ENCODE peak calls at places on chromosomes 3 and 15, in nine cellular contexts. K is OCI-LY7; Q is activated T-cell treated with anti-CD3 and anti-CD28 coated beads for 1 hour; E is heart left ventricle; C is epithelial cell of esophagus; T is CD8-positive, alpha-beta memory T cell; B is transverse colon; U is NCI-H510A treated with DMSO at 0.1 percent for 48 hours; S is stimulated activated CD4-positive, alpha-beta T cell treated with anti-CD3 and anti-CD28 coated beads, Interleukin-1b, Interleukin-23, amount 100 ng/mL, for 24 hours. G is an unnamed sample.

GRCh38 chr15:84961707-84962106 is 19.9 kb upstream of the PDE8A start:
- DNase-seq in K (no peak), Q (no peak), E (no peak), C (peak), T (no peak), B (no peak), U (no peak), S (no peak), G (no peak)

GRCh38 chr15:95501865-95502264 is 828.6 kb upstream of the NR2F2 start:
- DNase-seq in K (no peak), Q (no peak), E (no peak), C (peak), T (no peak), B (no peak), U (no peak), S (no peak), G (no peak)

GRCh38 chr3:20405731-20406130 is 219.7 kb upstream of the SGO1 start:
- DNase-seq in K (no peak), Q (no peak), E (no peak), C (peak), T (no peak), B (no peak), U (no peak), S (no peak), G (no peak)

GRCh38 chr3:178382388-178383061 is 153.7 kb upstream of the KCNMB2 start:
- DNase-seq in K (no peak), Q (no peak), E (no peak), C (no peak), T (no peak), B (no peak), U (no peak), S (no peak), G (no peak)

GRCh38 chr15:64503197-64503596 is 42.8 kb downstream of the ZNF609 start:
- DNase-seq in K (peak), Q (no peak), E (no peak), C (no peak), T (no peak), B (no peak), U (peak), S (no peak), G (no peak)

GRCh38 chr3:159844801-159845261 is 143.8 kb upstream of the IL12A start:
- DNase-seq in K (no peak), Q (no peak), E (no peak), C (no peak), T (no peak), B (no peak), U (no peak), S (no peak), G (no peak)

GRCh38 chr3:58078610-58079009 is 70.4 kb downstream of the FLNB start:
- DNase-seq in K (no peak), Q (no peak), E (no peak), C (no peak), T (no peak), B (no peak), U (no peak), S (no peak), G (no peak)

GRCh38 chr3:56125358-56126005 is 342.8 kb downstream of the ERC2 start:
- DNase-seq in K (no peak), Q (no peak), E (no peak), C (peak), T (no peak), B (no peak), U (no peak), S (no peak), G (no peak)

GRCh38 chr15:45631831-45632230 is 3.0 kb upstream of the SQOR start:
- DNase-seq in K (no peak), Q (no peak), E (no peak), C (peak), T (no peak), B (no peak), U (no peak), S (no peak), G (no peak)

GRCh38 chr3:93981649-93982048 is 1.7 kb downstream of the ARL13B start:
- DNase-seq in K (no peak), Q (no peak), E (no peak), C (no peak), T (no peak), B (no peak), U (no peak), S (no peak), G (no peak)

GRCh38 chr3:49025005-49025792 is 3.3 kb downstream of the NDUFAF3 start:
- DNase-seq in K (no peak), Q (no peak), E (no peak), C (no peak), T (no peak), B (no peak), U (no peak), S (no peak), G (no peak)

GRCh38 chr3:173745952-173746682 is 348.6 kb downstream of the NLGN1 start:
- DNase-seq in K (no peak), Q (no peak), E (no peak), C (peak), T (no peak), B (no peak), U (no peak), S (no peak), G (no peak)

GRCh38 chr3:53721187-53721946 is 124.9 kb downstream of the CHDH start:
- DNase-seq in K (no peak), Q (no peak), E (no peak), C (no peak), T (no peak), B (no peak), U (no peak), S (no peak), G (no peak)

GRCh38 chr3:54071596-54071995 is 50.8 kb upstream of the CACNA2D3 start:
- DNase-seq in K (no peak), Q (no peak), E (no peak), C (no peak), T (no peak), B (no peak), U (no peak), S (no peak), G (no peak)

GRCh38 chr3:31181661-31182060 is 287.2 kb upstream of the GADL1 start:
- DNase-seq in K (no peak), Q (no peak), E (no peak), C (no peak), T (peak), B (no peak), U (no peak), S (no peak), G (no peak)

GRCh38 chr3:126131881-126132750 is 48.2 kb upstream of the SLC41A3 start:
- DNase-seq in K (no peak), Q (no peak), E (peak), C (no peak), T (no peak), B (peak), U (no peak), S (no peak), G (no peak)

GRCh38 chr15:96629501-96629900 is 299.0 kb downstream of the NR2F2 start:
- DNase-seq in K (no peak), Q (no peak), E (peak), C (no peak), T (no peak), B (peak), U (no peak), S (no peak), G (no peak)

GRCh38 chr3:144241381-144241780 is 269.8 kb downstream of the DIPK2A start:
- DNase-seq in K (no peak), Q (no peak), E (no peak), C (no peak), T (no peak), B (no peak), U (no peak), S (no peak), G (no peak)

GRCh38 chr3:38582941-38583645 is 66.4 kb downstream of the SCN5A start:
- DNase-seq in K (no peak), Q (no peak), E (peak), C (no peak), T (no peak), B (peak), U (no peak), S (no peak), G (no peak)

GRCh38 chr15:77985931-77986480 is 91.5 kb downstream of the TBC1D2B start:
- DNase-seq in K (no peak), Q (no peak), E (no peak), C (no peak), T (no peak), B (no peak), U (no peak), S (no peak), G (no peak)

GRCh38 chr3:62229908-62230307 is 143.4 kb downstream of the FEZF2 start:
- DNase-seq in K (no peak), Q (no peak), E (no peak), C (peak), T (no peak), B (no peak), U (peak), S (no peak), G (no peak)

GRCh38 chr3:56942523-56942922 is 117.9 kb upstream of the SPATA12 start:
- DNase-seq in K (no peak), Q (no peak), E (no peak), C (no peak), T (no peak), B (no peak), U (no peak), S (no peak), G (no peak)

GRCh38 chr15:100255644-100256043 is 86.1 kb downstream of the ADAMTS17 start:
- DNase-seq in K (no peak), Q (no peak), E (no peak), C (no peak), T (no peak), B (no peak), U (no peak), S (no peak), G (no peak)

GRCh38 chr3:39138804-39139415 is 14.5 kb downstream of the CSRNP1 start:
- DNase-seq in K (no peak), Q (no peak), E (peak), C (no peak), T (no peak), B (peak), U (no peak), S (no peak), G (no peak)

GRCh38 chr3:8622873-8623725 is 21.5 kb downstream of the SSUH2 start:
- DNase-seq in K (peak), Q (peak), E (peak), C (peak), T (no peak), B (peak), U (peak), S (peak), G (no peak)

GRCh38 chr3:181178991-181179390 is 189.5 kb upstream of the DNAJC19 start:
- DNase-seq in K (no peak), Q (no peak), E (no peak), C (no peak), T (no peak), B (no peak), U (no peak), S (no peak), G (no peak)

GRCh38 chr3:129346690-129347440 is 68.2 kb downstream of the HMCES start:
- DNase-seq in K (peak), Q (no peak), E (no peak), C (no peak), T (no peak), B (no peak), U (no peak), S (no peak), G (no peak)

GRCh38 chr3:109132801-109133473 is 3.6 kb upstream of the C3orf85 start:
- DNase-seq in K (no peak), Q (no peak), E (no peak), C (no peak), T (no peak), B (peak), U (no peak), S (no peak), G (no peak)

GRCh38 chr15:96330064-96330449 is 443 bp upstream of the NR2F2 start:
- DNase-seq in K (no peak), Q (no peak), E (no peak), C (peak), T (no peak), B (peak), U (peak), S (no peak), G (no peak)

GRCh38 chr15:101187820-101188516 is 63.9 kb downstream of the CHSY1 start:
- DNase-seq in K (no peak), Q (no peak), E (peak), C (no peak), T (no peak), B (no peak), U (no peak), S (no peak), G (no peak)

GRCh38 chr3:147191795-147192385 is 214.5 kb downstream of the ZIC4 start:
- DNase-seq in K (peak), Q (no peak), E (no peak), C (peak), T (no peak), B (peak), U (peak), S (no peak), G (no peak)

G was measured in activated T-helper 9 cell treated with anti-CD3 and anti-CD28 coated beads, Interleukin-2, amount 50 U/mL, for 16 hours.